ENCODE peak calls at places on chromosome 1, in four cellular contexts. H is NCI-H2081, Z is GM13976, L is ovary. K is an unnamed sample.

GRCh38 chr1:88731475-88731874 is 47.4 kb downstream of the PKN2 start:
- DNase-seq in H (peak), Z (no peak), L (peak), K (no peak)

GRCh38 chr1:56320873-56321272 is 258.5 kb downstream of the PLPP3 start:
- DNase-seq in H (no peak), Z (no peak), L (no peak), K (no peak)

GRCh38 chr1:17059391-17060128 is 5.7 kb upstream of the SDHB start:
- DNase-seq in H (peak), Z (peak), L (peak), K (peak)

GRCh38 chr1:225772323-225772768 is 5.3 kb upstream of the SRP9 start:
- DNase-seq in H (peak), Z (peak), L (peak), K (peak)

GRCh38 chr1:186681806-186682205 is 1.6 kb upstream of the PTGS2 start:
- DNase-seq in H (no peak), Z (no peak), L (no peak), K (no peak)

GRCh38 chr1:220375715-220376114 is 103.5 kb upstream of the RAB3GAP2 start:
- DNase-seq in H (no peak), Z (no peak), L (no peak), K (no peak)

GRCh38 chr1:156931553-156931952 is 11.1 kb downstream of the LRRC71 start:
- DNase-seq in H (no peak), Z (no peak), L (no peak), K (no peak)

GRCh38 chr1:32741417-32742131 is 39.0 kb upstream of the SYNC start:
- DNase-seq in H (peak), Z (peak), L (no peak), K (peak)

K was measured in endodermal cell.